ENCODE peak calls at places on chromosome 6, in six cellular contexts. A, M, O, B, X and L are unnamed samples.
A peak's percentile ranks its signal among the peaks of the same experiment; 100 is the strongest.

GRCh38 chr6:109902870-109903269 is 75.2 kb upstream of the GPR6 start:
- DNase-seq in A (no peak), M (no peak), O (no peak), B (no peak), X (no peak), L (no peak)

GRCh38 chr6:53939830-53940229 is 145.0 kb downstream of the LRRC1 start:
- DNase-seq in A (no peak), M (no peak), O (no peak), B (no peak), X (no peak), L (no peak)

GRCh38 chr6:6878921-6879585 is 228.7 kb upstream of the RREB1 start:
- DNase-seq in A (peak; percentile 28), M (no peak), O (no peak), B (peak; percentile 95), X (peak; percentile 85), L (no peak)

GRCh38 chr6:105985098-105985815 is 100.9 kb upstream of the PRDM1 start:
- DNase-seq in A (no peak), M (no peak), O (no peak), B (peak; percentile 33), X (peak; percentile 36), L (no peak)

GRCh38 chr6:71720705-71721104 is 165.6 kb upstream of the RIMS1 start:
- DNase-seq in A (no peak), M (no peak), O (no peak), B (no peak), X (no peak), L (no peak)

GRCh38 chr6:163310973-163311383 is 103.5 kb upstream of the QKI start:
- DNase-seq in A (no peak), M (no peak), O (no peak), B (no peak), X (no peak), L (no peak)

GRCh38 chr6:149963212-149963461 is 606 bp upstream of the ULBP1 start:
- DNase-seq in A (peak; percentile 59), M (peak; percentile 66), O (peak; percentile 34), B (peak; percentile 20), X (peak; percentile 34), L (no peak)

GRCh38 chr6:142152731-142153130 is 5.7 kb downstream of the VTA1 start:
- DNase-seq in A (peak; percentile 60), M (no peak), O (no peak), B (peak; percentile 23), X (peak; percentile 32), L (no peak)

GRCh38 chr6:5202206-5202605 is 58.5 kb downstream of the LYRM4 start:
- DNase-seq in A (no peak), M (no peak), O (no peak), B (peak; percentile 32), X (no peak), L (no peak)

GRCh38 chr6:158831571-158831970 is 12.4 kb upstream of the EZR start:
- DNase-seq in A (no peak), M (no peak), O (no peak), B (no peak), X (no peak), L (no peak)

GRCh38 chr6:113858605-113859348 is 1.6 kb downstream of the MARCKS start:
- DNase-seq in A (peak; percentile 86), M (peak; percentile 77), O (peak; percentile 94), B (peak; percentile 83), X (peak; percentile 90), L (peak; percentile 95)

GRCh38 chr6:147170269-147170668 is 33.9 kb upstream of the STXBP5 start:
- DNase-seq in A (peak; percentile 94), M (no peak), O (no peak), B (peak; percentile 93), X (peak; percentile 86), L (no peak)

GRCh38 chr6:52388790-52389189 is 26.8 kb downstream of the PAQR8 start:
- DNase-seq in A (no peak), M (no peak), O (no peak), B (no peak), X (peak; percentile 27), L (no peak)

GRCh38 chr6:73073238-73073637 is 152.1 kb downstream of the KHDC1L start:
- DNase-seq in A (no peak), M (no peak), O (no peak), B (peak; percentile 59), X (no peak), L (no peak)

GRCh38 chr6:25612666-25613065 is 39.3 kb upstream of the SCGN start:
- DNase-seq in A (peak; percentile 7), M (no peak), O (no peak), B (no peak), X (no peak), L (no peak)

GRCh38 chr6:37783831-37784584 is 35.5 kb upstream of the ZFAND3 start:
- DNase-seq in A (peak; percentile 51), M (no peak), O (peak; percentile 43), B (no peak), X (peak; percentile 46), L (peak; percentile 49)

GRCh38 chr6:144758602-144759001 is 473.5 kb downstream of the UTRN start:
- DNase-seq in A (peak; percentile 18), M (peak; percentile 52), O (no peak), B (peak; percentile 83), X (peak; percentile 26), L (no peak)

GRCh38 chr6:105645166-105645565 is 242.3 kb upstream of the PREP start:
- DNase-seq in A (peak; percentile 2), M (no peak), O (no peak), B (no peak), X (peak; percentile 58), L (no peak)

GRCh38 chr6:76697585-76697984 is 625.1 kb upstream of the IMPG1 start:
- DNase-seq in A (peak; percentile 6), M (peak; percentile 61), O (no peak), B (peak; percentile 33), X (peak; percentile 12), L (no peak)

GRCh38 chr6:154408906-154409500 is 52.4 kb upstream of the IPCEF1 start:
- DNase-seq in A (peak; percentile 75), M (no peak), O (no peak), B (peak; percentile 52), X (peak; percentile 44), L (no peak)

GRCh38 chr6:142907544-142907943 is 37.4 kb downstream of the HIVEP2 start:
- DNase-seq in A (no peak), M (no peak), O (no peak), B (no peak), X (no peak), L (no peak)

GRCh38 chr6:37354526-37355384 is 972 bp downstream of the RNF8 start:
- DNase-seq in A (no peak), M (no peak), O (peak; percentile 20), B (no peak), X (no peak), L (peak; percentile 57)

GRCh38 chr6:15308445-15309213 is 62.8 kb downstream of the JARID2 start:
- DNase-seq in A (no peak), M (no peak), O (no peak), B (no peak), X (no peak), L (no peak)

GRCh38 chr6:169487579-169488205 is 214.1 kb downstream of the WDR27 start:
- DNase-seq in A (peak; percentile 43), M (no peak), O (no peak), B (no peak), X (peak; percentile 19), L (no peak)

GRCh38 chr6:149031545-149032317 is 284.9 kb downstream of the UST start:
- DNase-seq in A (peak; percentile 90), M (peak; percentile 27), O (peak; percentile 26), B (peak; percentile 43), X (peak; percentile 71), L (no peak)

DNA sequence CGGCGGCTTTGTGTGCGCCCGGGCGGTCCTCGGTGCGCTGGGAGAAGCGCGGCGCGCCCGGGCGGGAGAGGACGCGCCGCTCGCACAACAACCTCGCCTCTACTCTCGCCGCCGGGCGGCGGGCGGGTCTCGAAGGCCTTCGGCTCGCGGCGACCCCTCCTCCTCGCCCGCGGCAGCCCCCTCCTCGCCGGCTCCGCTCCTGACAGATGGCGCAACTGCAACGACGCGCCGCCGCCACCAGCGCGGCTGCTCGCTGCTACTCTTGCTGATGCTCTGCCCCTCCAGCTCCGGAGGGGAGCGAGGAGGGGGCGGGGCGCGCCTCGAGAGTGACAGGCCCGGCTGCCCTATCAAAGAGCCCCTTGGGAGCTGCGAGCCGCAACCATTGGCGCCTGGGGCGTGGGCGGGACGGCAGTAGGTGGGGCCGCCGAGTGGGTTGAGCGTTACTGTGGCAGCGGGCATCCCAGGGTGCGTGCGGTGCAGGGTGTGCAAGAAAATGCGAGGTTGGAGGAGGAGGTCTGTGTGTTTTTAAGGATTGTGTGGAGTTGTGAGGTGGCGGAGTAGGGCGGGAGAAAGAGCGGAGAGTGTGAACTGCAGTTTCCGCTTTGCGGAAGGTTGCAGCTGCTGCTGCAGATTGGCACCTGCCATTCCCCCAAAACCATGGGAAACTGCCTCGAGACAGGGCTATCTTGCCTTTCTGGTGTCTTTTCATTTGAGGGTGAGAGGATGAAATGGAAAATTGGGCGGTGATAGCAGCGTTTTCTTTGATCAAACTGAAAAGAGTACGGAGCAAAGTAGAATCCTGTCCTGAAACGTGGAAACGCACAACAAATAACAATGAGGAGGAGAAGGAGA is at the start of gene FYN:
- DNase-seq in A (peak; percentile 95), M (peak; percentile 86), O (peak; percentile 96), B (peak; percentile 82), X (peak; percentile 95), L (peak; percentile 100)
- TF ChIP-seq CTCF in A (peak; percentile 22), M (no peak), O (peak; percentile 50), B (peak; percentile 24), X (peak; percentile 35), L (peak; percentile 38)

DNA sequence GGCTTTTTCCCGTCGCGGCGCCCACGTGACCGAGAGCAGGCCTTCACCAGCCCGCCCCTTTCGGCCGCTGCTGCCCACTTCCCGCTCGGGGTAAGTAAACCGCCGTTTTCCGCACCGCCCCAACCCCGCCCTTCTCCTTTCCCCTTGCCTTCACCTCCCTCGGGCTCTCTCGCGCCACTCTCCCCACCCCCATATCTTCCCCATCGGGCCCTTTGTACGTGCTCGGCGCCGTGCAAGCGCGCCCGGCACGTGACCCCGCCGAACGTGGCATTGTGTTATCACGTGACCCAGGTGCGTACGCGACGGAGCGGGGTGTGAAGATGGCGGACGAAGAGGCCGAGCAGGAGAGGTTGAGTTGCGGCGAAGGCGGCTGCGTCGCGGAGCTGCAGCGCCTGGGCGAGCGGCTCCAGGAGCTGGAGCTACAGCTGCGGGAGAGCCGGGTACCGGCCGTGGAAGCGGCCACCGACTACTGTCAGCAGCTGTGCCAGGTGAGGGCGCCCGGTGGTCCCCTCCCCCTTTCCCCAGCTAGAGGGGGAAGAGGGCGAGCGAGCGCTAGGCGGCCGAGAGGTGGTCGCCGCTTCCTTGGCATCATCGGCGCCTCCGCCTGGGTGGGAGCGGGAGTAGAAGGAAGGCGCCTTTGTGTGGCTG is at the start of gene ZNF292:
- DNase-seq in A (peak; percentile 97), M (peak; percentile 94), O (peak; percentile 97), B (peak; percentile 91), X (peak; percentile 97), L (peak; percentile 89)
- TF ChIP-seq CTCF in A (no peak), M (no peak), O (no peak), B (no peak), X (no peak), L (no peak)

DNA sequence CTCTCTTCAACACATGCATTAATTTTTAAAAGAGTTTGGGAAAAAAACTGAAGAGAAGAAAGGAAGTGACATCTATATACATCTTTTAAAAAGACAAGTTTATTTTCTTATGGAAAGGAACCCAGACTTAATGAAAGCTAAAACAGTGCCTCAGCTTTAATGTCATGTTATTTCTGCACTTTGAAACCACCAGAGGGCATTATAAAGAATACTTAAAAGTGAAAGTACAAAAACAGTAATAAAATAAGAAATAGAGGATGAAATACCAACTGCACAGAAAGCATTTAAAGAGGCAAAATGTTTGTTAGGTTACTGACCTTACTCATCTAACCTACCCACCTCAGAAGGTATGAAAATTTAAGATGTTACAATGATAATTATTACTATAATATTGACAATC is 98.8 kb downstream of the HUS1B start:
- DNase-seq in A (peak; percentile 23), M (no peak), O (no peak), B (no peak), X (no peak), L (no peak)
- TF ChIP-seq CTCF in A (peak; percentile 23), M (no peak), O (no peak), B (no peak), X (peak; percentile 28), L (peak; percentile 7)

GRCh38 chr6:136334853-136335252 is 45.2 kb upstream of the BCLAF1 start:
- DNase-seq in A (no peak), M (no peak), O (no peak), B (no peak), X (no peak), L (peak; percentile 13)
- TF ChIP-seq CTCF in A (no peak), M (no peak), O (no peak), B (no peak), X (no peak), L (peak; percentile 12)